ENCODE peak calls at places on chromosomes 16 and 17, in five cellular contexts. W, D, X, F and J are unnamed samples.

GRCh38 chr16:20906225-20906870 is 5.8 kb downstream of the LYRM1 start:
- DNase-seq in W (no peak), D (no peak), X (no peak), F (no peak), J (no peak)

GRCh38 chr16:30028438-30029093 is 2.5 kb downstream of the TLCD3B start:
- DNase-seq in F (no peak), W (no peak), X (no peak), D (peak), J (no peak)

GRCh38 chr16:82040296-82040695 is 5.2 kb downstream of the HSD17B2 start:
- DNase-seq in D (no peak), X (no peak), F (no peak), W (no peak), J (no peak)

GRCh38 chr17:80889897-80890550 is 101.6 kb upstream of the CHMP6 start:
- DNase-seq in F (no peak), X (no peak), D (no peak), W (no peak), J (no peak)

GRCh38 chr16:79062336-79062735 is 538.2 kb downstream of the MAF start:
- DNase-seq in W (no peak), X (no peak), F (no peak), D (no peak), J (no peak)

GRCh38 chr17:51147641-51148040 is 5.7 kb upstream of the NME1 start:
- DNase-seq in X (no peak), W (no peak), F (no peak), D (no peak), J (peak)

GRCh38 chr17:17883801-17884200 is 47.0 kb upstream of the SREBF1 start:
- DNase-seq in W (no peak), F (no peak), X (no peak), D (no peak), J (no peak)

GRCh38 chr17:69246202-69246601 is 17.6 kb upstream of the ABCA10 start:
- DNase-seq in D (no peak), W (no peak), X (no peak), F (no peak), J (no peak)

GRCh38 chr17:2262146-2262587 is 41.4 kb downstream of the SMG6 start:
- DNase-seq in F (no peak), W (no peak), D (no peak), X (no peak), J (no peak)

GRCh38 chr17:36707904-36708303 is 106.5 kb downstream of the MRM1 start:
- DNase-seq in D (no peak), W (no peak), X (no peak), F (no peak), J (no peak)

GRCh38 chr17:12623220-12623848 is 42.4 kb upstream of the MYOCD start:
- DNase-seq in X (no peak), D (no peak), W (no peak), F (no peak), J (no peak)

GRCh38 chr17:20122236-20122879 is 113.2 kb downstream of the SPECC1 start:
- DNase-seq in F (no peak), X (no peak), D (no peak), W (no peak), J (no peak)

GRCh38 chr16:64791756-64792155 is 330.1 kb downstream of the CDH11 start:
- DNase-seq in F (no peak), X (no peak), W (no peak), D (no peak), J (no peak)

GRCh38 chr17:27533874-27534815 is 77.9 kb downstream of the KSR1 start:
- DNase-seq in W (no peak), D (peak), X (no peak), F (no peak), J (peak)

GRCh38 chr17:12680407-12680897 is 14.8 kb downstream of the MYOCD start:
- DNase-seq in D (peak), W (no peak), F (no peak), X (no peak), J (no peak)

GRCh38 chr17:82876149-82876548 is 36.3 kb upstream of the ZNF750 start:
- DNase-seq in X (peak), F (no peak), W (no peak), D (no peak), J (no peak)

GRCh38 chr16:49483251-49483650 is 109.6 kb downstream of the C16orf78 start:
- DNase-seq in F (no peak), X (no peak), D (no peak), W (no peak), J (no peak)

GRCh38 chr17:69335018-69335417 is 8.1 kb upstream of the ABCA5 start:
- DNase-seq in F (no peak), X (no peak), D (no peak), W (no peak), J (peak)

GRCh38 chr17:77427471-77427991 is 286.8 kb downstream of the SEC14L1 start:
- DNase-seq in D (no peak), W (no peak), F (peak), X (peak), J (no peak)

GRCh38 chr16:81190667-81191066 is 47.8 kb upstream of the BCO1 start:
- DNase-seq in W (no peak), D (no peak), F (no peak), X (no peak), J (peak)

GRCh38 chr16:71894921-71895678 is at the start of gene IST1:
- DNase-seq in X (peak), D (peak), W (peak), F (peak), J (peak)

GRCh38 chr16:71896688-71897368 is 1.5 kb downstream of the IST1 start:
- DNase-seq in D (peak), X (no peak), F (no peak), W (no peak), J (no peak)

GRCh38 chr16:71895679-71896385 is 501 bp downstream of the IST1 start:
- DNase-seq in X (peak), F (peak), D (peak), W (no peak), J (no peak)

GRCh38 chr16:71893888-71894228 is 1.5 kb upstream of the IST1 start:
- DNase-seq in D (no peak), X (no peak), W (no peak), F (no peak), J (no peak)

GRCh38 chr16:71894229-71894920 is 956 bp upstream of the IST1 start:
- DNase-seq in F (peak), D (peak), X (peak), W (peak), J (no peak)
- TF ChIP-seq CTCF in F (peak), D (peak), X (no peak), W (peak), J (no peak)

GRCh38 chr17:73290399-73291259 is 21.2 kb downstream of the CDC42EP4 start:
- DNase-seq in D (no peak), W (no peak), F (no peak), X (no peak), J (no peak)

GRCh38 chr17:73293031-73293430 is 18.8 kb downstream of the CDC42EP4 start:
- DNase-seq in F (no peak), W (no peak), D (no peak), X (no peak), J (no peak)

GRCh38 chr17:73289549-73290254 is 22.1 kb downstream of the CDC42EP4 start:
- DNase-seq in X (no peak), F (no peak), D (no peak), W (no peak), J (no peak)

GRCh38 chr17:73292031-73292531 is 19.7 kb downstream of the CDC42EP4 start:
- DNase-seq in F (peak), W (no peak), D (no peak), X (peak), J (no peak)

DNA sequence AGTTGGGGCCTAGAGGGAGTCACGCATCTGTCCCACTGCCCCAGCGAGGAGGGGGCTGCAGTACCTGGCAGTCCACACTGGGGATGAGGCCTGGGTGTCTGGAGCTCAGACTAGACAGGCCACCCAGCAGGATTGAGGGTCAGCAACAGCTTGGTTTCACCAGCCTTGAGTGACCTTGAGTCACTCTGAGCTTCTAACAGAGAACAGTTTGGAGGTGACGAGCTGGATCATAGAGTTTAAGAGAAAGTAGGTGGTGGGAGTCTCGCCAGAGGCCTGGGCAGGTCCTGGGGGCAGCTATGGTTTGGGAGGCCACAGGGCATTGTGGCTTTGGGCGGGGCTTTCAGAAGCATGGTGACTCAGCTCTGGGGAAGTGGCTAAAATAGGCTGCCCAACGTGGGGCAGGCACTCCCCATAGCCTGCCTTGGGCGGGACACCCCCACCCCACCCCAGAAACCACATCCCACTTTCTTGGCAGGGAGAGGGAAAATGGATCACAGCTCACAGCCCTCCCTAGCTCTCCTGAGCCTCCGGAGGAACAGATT is 20.5 kb downstream of the CDC42EP4 start:
- DNase-seq in F (peak), W (no peak), X (peak), D (no peak), J (no peak)
- H3K4me3 ChIP-seq in F (peak), W (no peak), X (no peak), D (no peak), J (no peak)

DNA sequence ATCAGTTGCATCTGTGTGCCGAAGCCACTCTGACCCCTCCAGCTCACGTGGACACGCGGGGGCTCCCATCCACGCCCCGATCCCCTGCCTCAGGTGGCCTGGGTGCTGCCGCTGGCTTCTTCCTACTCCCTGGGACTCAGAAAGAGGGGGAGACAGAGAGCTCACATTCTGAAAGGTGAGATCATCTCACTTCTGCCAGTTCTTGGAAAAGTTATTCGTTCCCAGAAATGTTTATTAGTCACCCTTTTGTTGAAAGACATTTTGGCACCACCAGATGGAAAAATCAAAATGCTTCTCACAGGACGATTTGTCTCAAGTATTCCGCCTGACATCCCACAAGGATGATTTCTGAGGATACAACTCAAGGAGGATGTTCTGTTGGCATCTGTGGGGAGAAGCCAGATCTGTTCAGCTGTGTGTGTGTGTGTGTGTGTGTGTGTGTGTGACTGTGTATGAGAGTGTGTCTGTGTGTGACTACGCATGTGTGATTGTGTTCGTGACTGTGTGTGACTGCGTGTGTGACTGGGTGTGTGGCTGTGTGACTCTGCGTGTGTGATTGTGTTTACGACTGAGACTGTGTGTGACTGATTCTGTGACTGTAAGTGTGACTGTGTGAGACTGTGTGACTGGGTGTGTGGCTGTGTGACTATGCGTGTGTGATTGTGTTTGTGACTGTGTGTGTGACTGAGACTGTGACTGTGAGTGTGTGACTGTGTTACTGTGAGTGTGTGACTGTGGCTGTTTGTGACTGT is 207.3 kb downstream of the NTN1 start:
- DNase-seq in X (no peak), D (no peak), W (no peak), F (no peak), J (no peak)
- TF ChIP-seq CTCF in X (no peak), D (no peak), W (no peak), F (no peak), J (no peak)

GRCh38 chr16:88813396-88814143 is 1.8 kb upstream of the APRT start:
- DNase-seq in W (no peak), D (no peak), X (no peak), F (no peak), J (no peak)
- H3K4me3 ChIP-seq in W (no peak), D (no peak), X (no peak), F (no peak), J (no peak)

GRCh38 chr16:47370536-47370935 is 90.3 kb downstream of the ITFG1 start:
- DNase-seq in X (no peak), F (no peak), W (no peak), D (no peak), J (no peak)
- TF ChIP-seq CTCF in X (no peak), F (no peak), W (no peak), D (no peak), J (no peak)

GRCh38 chr17:38728290-38728831 is 1.8 kb upstream of the CISD3 start:
- DNase-seq in F (no peak), D (no peak), X (no peak), W (no peak), J (no peak)
- H3K4me3 ChIP-seq in F (no peak), D (no peak), X (no peak), W (no peak), J (no peak)